ENCODE peak calls at places on chromosomes 5 and 9, in nine cellular contexts. C is tibial nerve, J is upper lobe of left lung, E is endothelial cell of umbilical vein, W is esophagus squamous epithelium, Q is uterus, T is right lobe of liver, S is ovary, P is body of pancreas. I is an unnamed sample. For H3K27me3, the result is how much of the 10 kb centered on the place peaks cover.

GRCh38 chr9:12329623-12329985 is 363.6 kb upstream of the TYRP1 start:
- DNase-seq in C (no peak), J (no peak), E (no peak), W (no peak), Q (no peak), T (no peak), S (no peak), P (no peak), I (no peak)

GRCh38 chr5:123538670-123539459 is 26.9 kb downstream of the CSNK1G3 start:
- DNase-seq in C (no peak), J (no peak), E (no peak), W (no peak), Q (no peak), T (no peak), S (no peak), P (no peak), I (no peak)

GRCh38 chr9:109450346-109450745 is 47.8 kb downstream of the PTPN3 start:
- DNase-seq in C (no peak), J (no peak), E (no peak), W (no peak), Q (no peak), T (no peak), S (no peak), P (no peak), I (no peak)

GRCh38 chr5:130805601-130806000 is 359.5 kb downstream of the HINT1 start:
- DNase-seq in C (no peak), J (no peak), E (no peak), W (no peak), Q (no peak), T (no peak), S (no peak), P (no peak), I (no peak)

GRCh38 chr5:126512451-126512850 is 82.6 kb downstream of the ALDH7A1 start:
- DNase-seq in C (no peak), J (no peak), E (no peak), W (no peak), Q (no peak), T (no peak), S (no peak), P (no peak), I (no peak)

GRCh38 chr9:4933861-4934260 is 51.2 kb upstream of the JAK2 start:
- DNase-seq in C (no peak), J (no peak), E (no peak), W (no peak), Q (no peak), T (no peak), S (no peak), P (no peak), I (no peak)

GRCh38 chr5:627840-628239 is 15.7 kb downstream of the CEP72 start:
- DNase-seq in C (no peak), J (peak), E (no peak), W (no peak), Q (no peak), T (no peak), S (no peak), P (no peak), I (no peak)

GRCh38 chr9:133184971-133185370 is 21.3 kb upstream of the GBGT1 start:
- DNase-seq in C (no peak), J (no peak), E (peak), W (no peak), Q (peak), T (no peak), S (peak), P (peak), I (no peak)

GRCh38 chr9:109238677-109239076 is 71.6 kb upstream of the FRRS1L start:
- DNase-seq in C (no peak), J (no peak), E (no peak), W (no peak), Q (no peak), T (no peak), S (no peak), P (no peak), I (no peak)

GRCh38 chr5:103526164-103526915 is 36.2 kb downstream of the NUDT12 start:
- DNase-seq in C (no peak), J (no peak), E (no peak), W (no peak), Q (no peak), T (no peak), S (no peak), P (peak), I (no peak)
- TF ChIP-seq CTCF in C (no peak), J (no peak), E (no peak), W (no peak), Q (no peak), T (no peak), S (no peak), P (no peak), I (no peak)

GRCh38 chr9:123929870-123930831 is at the start of gene DENND1A:
- DNase-seq in C (peak), J (peak), E (peak), W (peak), Q (peak), T (peak), S (peak), P (peak), I (peak)
- TF ChIP-seq POLR2A in C (peak), J (no peak), E (no peak), W (peak), Q (peak), T (peak), S (peak), P (peak), I (peak)

GRCh38 chr5:2740051-2740848 is 11.2 kb downstream of the IRX2 start:
- DNase-seq in C (no peak), J (peak), E (no peak), W (no peak), Q (no peak), T (no peak), S (no peak), P (no peak), I (no peak)

GRCh38 chr5:2739360-2740050 is 12.0 kb downstream of the IRX2 start:
- DNase-seq in C (no peak), J (peak), E (no peak), W (no peak), Q (no peak), T (no peak), S (no peak), P (no peak), I (peak)

GRCh38 chr5:2742921-2743679 is 8.4 kb downstream of the IRX2 start:
- DNase-seq in C (no peak), J (peak), E (no peak), W (no peak), Q (no peak), T (no peak), S (no peak), P (no peak), I (no peak)

GRCh38 chr5:2740849-2741555 is 10.5 kb downstream of the IRX2 start:
- DNase-seq in C (no peak), J (peak), E (no peak), W (no peak), Q (no peak), T (no peak), S (no peak), P (no peak), I (no peak)

GRCh38 chr5:2741946-2742345 is 9.5 kb downstream of the IRX2 start:
- DNase-seq in C (no peak), J (no peak), E (no peak), W (no peak), Q (no peak), T (no peak), S (no peak), P (no peak), I (no peak)
- H3K27me3 ChIP-seq in C (under half), J (under half), E (under half), W (under half), Q (half or more), T (under half), S (under half), P (under half), I (half or more)

GRCh38 chr5:90866333-90866732 is 307.7 kb downstream of the ADGRV1 start:
- DNase-seq in C (no peak), J (no peak), E (peak), W (no peak), Q (no peak), T (no peak), S (no peak), P (no peak), I (no peak)
- TF ChIP-seq CTCF in C (peak), J (peak), E (peak), W (no peak), Q (peak), T (peak), S (peak), P (peak), I (peak)

DNA sequence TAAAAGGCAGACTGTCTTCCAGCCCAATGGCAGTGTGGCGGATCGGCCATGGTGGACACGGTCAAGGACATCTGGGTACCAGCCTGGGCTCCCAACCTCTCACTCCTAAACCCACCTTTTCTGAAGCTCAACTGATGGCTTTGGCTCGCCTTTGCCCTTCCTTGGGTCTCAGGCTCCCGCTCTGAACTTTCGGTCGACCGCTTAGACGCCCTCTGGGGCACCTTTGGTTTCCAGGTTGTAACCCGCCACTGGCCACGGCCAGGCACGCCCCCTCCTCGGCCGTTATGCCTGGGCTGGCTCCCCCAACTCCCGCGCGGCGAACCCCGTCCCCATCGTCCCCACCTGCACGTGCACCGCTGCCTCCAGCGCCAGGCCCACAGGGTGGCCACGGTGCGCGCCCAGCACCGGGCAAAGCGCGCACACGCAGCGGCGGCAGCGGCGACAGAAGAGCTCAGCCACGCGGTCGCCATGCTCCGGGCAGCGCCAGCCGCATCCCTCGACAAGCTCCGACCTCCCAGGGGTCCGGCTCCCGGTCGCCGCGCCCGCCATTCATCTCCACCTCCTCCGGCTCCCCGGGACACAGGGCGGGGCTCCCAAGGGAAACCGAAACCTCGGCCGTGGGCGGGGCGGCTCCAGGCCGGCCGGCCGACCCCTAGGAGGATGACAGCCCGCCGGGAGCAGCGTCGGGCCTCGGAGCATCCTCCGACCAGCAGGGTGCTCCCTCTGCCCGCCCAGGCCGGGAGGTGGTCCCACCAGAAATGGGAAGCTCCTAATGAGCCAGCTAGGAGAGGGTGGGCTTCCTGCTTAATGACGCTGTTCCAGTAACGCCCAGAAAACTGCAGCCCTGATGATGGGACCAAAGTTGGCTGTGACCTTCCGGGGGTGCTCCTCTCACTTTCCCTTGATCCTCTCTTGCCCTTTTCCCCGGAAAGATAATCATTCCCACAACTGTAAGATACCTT is at the start of gene TRIM14:
- DNase-seq in C (peak), J (peak), E (peak), W (no peak), Q (peak), T (peak), S (peak), P (peak), I (peak)
- TF ChIP-seq POLR2A in C (no peak), J (no peak), E (no peak), W (peak), Q (no peak), T (peak), S (no peak), P (peak), I (no peak)

DNA sequence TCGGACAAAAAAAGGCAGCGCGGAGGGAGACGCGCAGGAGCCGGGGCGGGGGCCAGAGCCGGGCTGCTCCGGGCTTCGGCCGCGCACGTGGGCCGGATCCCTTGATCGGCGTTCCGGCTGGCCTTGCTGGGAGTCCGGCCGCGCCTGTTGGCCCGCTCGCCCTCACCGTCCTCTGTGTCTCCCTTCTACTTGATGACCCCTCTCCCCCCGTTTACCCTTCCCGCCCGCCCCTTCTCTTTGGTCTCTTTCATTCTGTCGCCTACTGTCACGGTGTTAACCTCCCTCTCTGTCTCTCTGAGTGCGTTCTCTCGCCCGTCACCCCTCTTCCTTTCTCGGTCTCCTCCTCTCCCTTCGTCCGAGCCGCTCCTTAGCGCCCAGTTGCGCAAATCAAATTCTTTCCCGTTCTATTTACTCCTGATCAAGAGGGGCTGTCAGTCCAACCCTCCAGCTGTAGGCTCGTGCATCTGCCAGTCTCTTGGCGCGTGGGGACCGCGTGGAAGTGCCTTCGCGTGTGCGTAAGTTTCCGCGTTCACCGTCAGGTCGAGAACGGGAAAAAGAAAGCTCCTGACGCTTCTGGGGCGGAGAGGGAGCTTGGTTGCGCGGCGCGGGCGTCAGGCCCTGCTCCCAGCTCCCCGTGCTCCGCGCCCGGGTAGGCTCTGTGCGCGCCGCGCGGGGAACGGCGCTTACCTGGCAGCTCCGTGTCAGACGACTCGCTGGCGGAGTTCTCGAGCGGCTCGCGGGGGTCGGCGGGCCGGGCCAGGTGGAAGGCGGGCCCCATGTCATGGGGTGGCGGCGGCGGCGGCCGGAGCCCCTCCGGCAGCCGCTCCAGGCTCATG is 784 bp downstream of the PITX1 start:
- DNase-seq in C (no peak), J (peak), E (peak), W (no peak), Q (no peak), T (peak), S (no peak), P (no peak), I (no peak)
- H3K27me3 ChIP-seq in C (under half), J (under half), E (half or more), W (under half), Q (half or more), T (under half), S (under half), P (half or more), I (half or more)

GRCh38 chr5:93874080-93874479 is 132.7 kb upstream of the POU5F2 start:
- DNase-seq in C (no peak), J (no peak), E (peak), W (no peak), Q (no peak), T (no peak), S (no peak), P (no peak), I (no peak)

GRCh38 chr5:93873211-93873736 is 131.9 kb upstream of the POU5F2 start:
- DNase-seq in C (no peak), J (no peak), E (no peak), W (no peak), Q (no peak), T (no peak), S (no peak), P (no peak), I (no peak)

GRCh38 chr5:93874491-93874890 is 133.1 kb upstream of the POU5F2 start:
- DNase-seq in C (no peak), J (no peak), E (no peak), W (no peak), Q (no peak), T (no peak), S (no peak), P (no peak), I (no peak)

GRCh38 chr5:93870649-93871048 is 129.2 kb upstream of the POU5F2 start:
- DNase-seq in C (no peak), J (no peak), E (no peak), W (no peak), Q (no peak), T (no peak), S (no peak), P (no peak), I (no peak)

DNA sequence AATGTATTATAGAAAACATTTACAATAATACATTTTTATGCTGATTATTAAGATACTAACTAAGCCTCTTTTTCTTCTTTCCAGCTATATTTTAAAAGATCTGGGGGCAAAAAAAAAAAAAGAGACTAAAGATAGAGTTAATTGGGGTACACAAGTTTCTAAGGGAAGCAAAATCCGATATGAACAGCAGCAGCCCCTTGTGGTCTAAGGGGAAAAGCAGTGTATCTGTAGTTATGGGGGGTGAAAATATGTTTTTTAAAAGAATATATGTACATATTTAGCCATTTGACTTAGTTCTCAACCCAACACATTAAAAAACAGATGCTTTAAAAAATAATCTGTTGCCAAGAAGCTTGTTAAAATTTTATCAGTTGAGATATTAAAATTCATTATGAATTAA is 134.3 kb upstream of the POU5F2 start:
- DNase-seq in C (no peak), J (no peak), E (no peak), W (no peak), Q (no peak), T (no peak), S (no peak), P (no peak), I (no peak)
- TF ChIP-seq CTCF in C (no peak), J (no peak), E (no peak), W (no peak), Q (no peak), T (no peak), S (no peak), P (no peak), I (no peak)

DNA sequence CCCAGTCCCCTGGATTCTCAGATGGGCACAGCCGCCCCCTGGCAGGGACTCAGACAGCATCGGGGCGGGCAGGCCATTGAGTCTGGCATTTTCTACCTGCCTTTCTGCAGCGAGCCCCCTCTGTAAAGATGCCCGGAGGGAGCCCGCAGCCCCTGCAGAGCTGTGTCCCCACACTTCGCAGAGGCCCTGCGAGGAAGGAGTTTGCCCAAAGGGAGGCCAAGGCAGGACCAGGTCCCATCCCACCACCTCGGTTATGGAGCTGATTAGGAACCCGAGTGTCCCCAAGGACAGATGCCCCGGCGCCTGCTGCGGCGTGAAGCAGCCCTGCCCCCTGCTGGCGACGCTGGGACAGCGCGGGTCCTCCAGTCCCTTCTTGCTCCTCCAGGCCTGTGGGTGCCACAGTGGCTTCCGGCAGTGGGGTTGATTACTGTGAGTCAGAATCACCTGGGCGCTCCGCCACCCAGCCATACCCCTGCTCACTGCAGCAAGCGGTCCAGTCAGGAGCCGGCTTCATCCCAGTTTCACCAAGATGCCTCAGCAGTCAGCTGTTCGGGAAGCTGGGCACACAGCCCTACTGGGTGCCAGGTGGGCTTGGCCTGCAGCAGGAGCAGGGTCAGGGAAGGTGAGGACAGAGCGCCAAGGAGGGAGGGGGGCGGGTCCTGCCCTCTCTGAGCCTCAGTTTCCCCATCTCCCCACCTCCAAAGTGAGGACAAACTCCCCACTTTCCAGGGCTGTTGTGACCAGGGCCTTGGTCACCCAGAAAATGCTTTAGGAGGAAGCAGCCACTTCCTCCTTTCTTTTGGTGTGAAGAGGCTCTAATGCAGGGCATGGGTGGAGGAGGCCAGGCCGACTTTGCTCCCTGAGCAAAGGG is 117.1 kb downstream of the RXRA start:
- DNase-seq in C (peak), J (peak), E (peak), W (peak), Q (peak), T (peak), S (peak), P (peak), I (peak)
- TF ChIP-seq POLR2A in C (no peak), J (no peak), E (no peak), W (no peak), Q (peak), T (no peak), S (no peak), P (no peak), I (no peak)